ENCODE peak calls at places on chromosomes 12 and 14, in ten cellular contexts. One of them, this sample, is unnamed.

GRCh38 chr12:98440165-98440581 is 75.2 kb upstream of the TMPO start:
- DNase-seq in lower leg skin: peak; percentile 79
- DNase-seq in stomach: peak; percentile 35
- DNase-seq in HFF-Myc: peak; percentile 56
- DNase-seq in HCT116: no peak
- DNase-seq in pancreas: no peak
- DNase-seq in lung: peak; percentile 74
- DNase-seq in mucosa of descending colon: peak; percentile 37
- DNase-seq in OCI-LY7: no peak
- DNase-seq in CD4-positive, alpha-beta memory T cell: no peak
- DNase-seq in this sample: peak; percentile 85

GRCh38 chr14:23421594-23421993 is 13.5 kb upstream of the MYH6 start:
- DNase-seq in lower leg skin: no peak
- DNase-seq in stomach: no peak
- DNase-seq in HFF-Myc: no peak
- DNase-seq in HCT116: no peak
- DNase-seq in pancreas: no peak
- DNase-seq in lung: no peak
- DNase-seq in mucosa of descending colon: no peak
- DNase-seq in OCI-LY7: no peak
- DNase-seq in CD4-positive, alpha-beta memory T cell: no peak
- DNase-seq in this sample: no peak

GRCh38 chr14:87998414-87998813 is 5.4 kb upstream of the GALC start:
- DNase-seq in lower leg skin: no peak
- DNase-seq in stomach: no peak
- DNase-seq in HFF-Myc: no peak
- DNase-seq in HCT116: no peak
- DNase-seq in pancreas: no peak
- DNase-seq in lung: no peak
- DNase-seq in mucosa of descending colon: no peak
- DNase-seq in OCI-LY7: no peak
- DNase-seq in CD4-positive, alpha-beta memory T cell: no peak
- DNase-seq in this sample: no peak

GRCh38 chr12:130446846-130447654 is 109.4 kb downstream of the PIWIL1 start:
- DNase-seq in lower leg skin: no peak
- DNase-seq in stomach: no peak
- DNase-seq in HFF-Myc: no peak
- DNase-seq in HCT116: no peak
- DNase-seq in pancreas: no peak
- DNase-seq in lung: no peak
- DNase-seq in mucosa of descending colon: no peak
- DNase-seq in OCI-LY7: no peak
- DNase-seq in CD4-positive, alpha-beta memory T cell: no peak
- DNase-seq in this sample: no peak

GRCh38 chr12:48995061-48995879 is 3.9 kb downstream of the DDN start:
- DNase-seq in lower leg skin: peak; percentile 71
- DNase-seq in stomach: peak; percentile 86
- DNase-seq in HFF-Myc: no peak
- DNase-seq in HCT116: peak; percentile 71
- DNase-seq in pancreas: peak; percentile 92
- DNase-seq in lung: peak; percentile 79
- DNase-seq in mucosa of descending colon: peak; percentile 87
- DNase-seq in OCI-LY7: peak; percentile 61
- DNase-seq in CD4-positive, alpha-beta memory T cell: peak; percentile 31
- DNase-seq in this sample: peak; percentile 89

GRCh38 chr12:104722541-104723534 is 235.3 kb downstream of the SLC41A2 start:
- DNase-seq in lower leg skin: no peak
- DNase-seq in stomach: no peak
- DNase-seq in HFF-Myc: no peak
- DNase-seq in HCT116: no peak
- DNase-seq in pancreas: no peak
- DNase-seq in lung: no peak
- DNase-seq in mucosa of descending colon: no peak
- DNase-seq in OCI-LY7: peak; percentile 35
- DNase-seq in CD4-positive, alpha-beta memory T cell: no peak
- DNase-seq in this sample: no peak

GRCh38 chr12:80714055-80714454 is 2.7 kb upstream of the MYF5 start:
- DNase-seq in lower leg skin: no peak
- DNase-seq in stomach: no peak
- DNase-seq in HFF-Myc: no peak
- DNase-seq in HCT116: no peak
- DNase-seq in pancreas: no peak
- DNase-seq in lung: no peak
- DNase-seq in mucosa of descending colon: no peak
- DNase-seq in OCI-LY7: no peak
- DNase-seq in CD4-positive, alpha-beta memory T cell: no peak
- DNase-seq in this sample: no peak

GRCh38 chr14:64195194-64195593 is 99.0 kb downstream of the ESR2 start:
- DNase-seq in lower leg skin: no peak
- DNase-seq in stomach: no peak
- DNase-seq in HFF-Myc: no peak
- DNase-seq in HCT116: no peak
- DNase-seq in pancreas: no peak
- DNase-seq in lung: no peak
- DNase-seq in mucosa of descending colon: no peak
- DNase-seq in OCI-LY7: peak; percentile 17
- DNase-seq in CD4-positive, alpha-beta memory T cell: peak; percentile 36
- DNase-seq in this sample: no peak

GRCh38 chr12:6471992-6472366 is 1.5 kb upstream of the VAMP1 start:
- DNase-seq in lower leg skin: no peak
- DNase-seq in stomach: no peak
- DNase-seq in HFF-Myc: no peak
- DNase-seq in HCT116: no peak
- DNase-seq in pancreas: no peak
- DNase-seq in lung: no peak
- DNase-seq in mucosa of descending colon: no peak
- DNase-seq in OCI-LY7: no peak
- DNase-seq in CD4-positive, alpha-beta memory T cell: no peak
- DNase-seq in this sample: no peak

GRCh38 chr12:77609016-77609415 is 221.7 kb upstream of the NAV3 start:
- DNase-seq in lower leg skin: no peak
- DNase-seq in stomach: no peak
- DNase-seq in HFF-Myc: no peak
- DNase-seq in HCT116: no peak
- DNase-seq in pancreas: no peak
- DNase-seq in lung: no peak
- DNase-seq in mucosa of descending colon: no peak
- DNase-seq in OCI-LY7: no peak
- DNase-seq in CD4-positive, alpha-beta memory T cell: no peak
- DNase-seq in this sample: no peak

GRCh38 chr12:69534389-69534822 is 50.9 kb upstream of the CCT2 start:
- DNase-seq in lower leg skin: peak; percentile 68
- DNase-seq in stomach: no peak
- DNase-seq in HFF-Myc: peak; percentile 96
- DNase-seq in HCT116: peak; percentile 7
- DNase-seq in pancreas: no peak
- DNase-seq in lung: peak; percentile 80
- DNase-seq in mucosa of descending colon: peak; percentile 35
- DNase-seq in OCI-LY7: no peak
- DNase-seq in CD4-positive, alpha-beta memory T cell: no peak
- DNase-seq in this sample: peak; percentile 84

GRCh38 chr12:95545731-95546490 is 5.4 kb downstream of the USP44 start:
- DNase-seq in lower leg skin: no peak
- DNase-seq in stomach: no peak
- DNase-seq in HFF-Myc: no peak
- DNase-seq in HCT116: no peak
- DNase-seq in pancreas: no peak
- DNase-seq in lung: no peak
- DNase-seq in mucosa of descending colon: no peak
- DNase-seq in OCI-LY7: no peak
- DNase-seq in CD4-positive, alpha-beta memory T cell: no peak
- DNase-seq in this sample: no peak

GRCh38 chr14:101556131-101556530 is 5.2 kb upstream of the DIO3 start:
- DNase-seq in lower leg skin: no peak
- DNase-seq in stomach: no peak
- DNase-seq in HFF-Myc: no peak
- DNase-seq in HCT116: no peak
- DNase-seq in pancreas: peak; percentile 59
- DNase-seq in lung: no peak
- DNase-seq in mucosa of descending colon: no peak
- DNase-seq in OCI-LY7: no peak
- DNase-seq in CD4-positive, alpha-beta memory T cell: no peak
- DNase-seq in this sample: no peak

GRCh38 chr14:94329857-94330256 is 6.7 kb upstream of the SERPINA6 start:
- DNase-seq in lower leg skin: no peak
- DNase-seq in stomach: no peak
- DNase-seq in HFF-Myc: no peak
- DNase-seq in HCT116: no peak
- DNase-seq in pancreas: no peak
- DNase-seq in lung: no peak
- DNase-seq in mucosa of descending colon: no peak
- DNase-seq in OCI-LY7: no peak
- DNase-seq in CD4-positive, alpha-beta memory T cell: no peak
- DNase-seq in this sample: no peak

DNA sequence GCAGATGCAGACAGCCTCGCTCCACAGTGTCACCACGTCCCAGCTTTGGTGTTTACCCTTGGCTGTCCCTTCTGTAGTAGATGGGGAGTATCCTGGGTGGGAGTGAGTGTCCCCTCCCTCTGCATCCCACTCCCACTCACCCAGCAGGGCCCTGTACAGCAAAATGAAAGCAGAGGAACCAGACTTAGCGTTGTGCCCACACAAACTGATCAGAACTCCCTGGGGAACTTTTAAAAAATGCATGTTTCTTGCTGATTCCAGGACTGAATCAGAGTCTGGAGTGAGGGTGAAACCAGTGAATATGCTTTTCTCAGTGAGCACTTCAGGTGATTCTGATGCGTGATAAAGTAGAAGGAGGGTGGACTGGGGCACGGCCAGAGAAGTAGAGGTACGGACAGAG is 2.9 kb downstream of the ACVRL1 start:
- DNase-seq in lower leg skin: no peak
- DNase-seq in stomach: no peak
- DNase-seq in HFF-Myc: no peak
- DNase-seq in HCT116: no peak
- DNase-seq in pancreas: no peak
- DNase-seq in lung: no peak
- DNase-seq in mucosa of descending colon: no peak
- DNase-seq in OCI-LY7: no peak
- DNase-seq in CD4-positive, alpha-beta memory T cell: no peak
- DNase-seq in this sample: peak; percentile 17
- H3K4me3 ChIP-seq in lower leg skin: no peak overlapping the region
- H3K4me3 ChIP-seq in stomach: peak overlapping the region; percentile 20
- H3K4me3 ChIP-seq in HFF-Myc: no peak overlapping the region
- H3K4me3 ChIP-seq in HCT116: no peak overlapping the region
- H3K4me3 ChIP-seq in pancreas: no peak overlapping the region
- H3K4me3 ChIP-seq in lung: peak overlapping the region; percentile 9
- H3K4me3 ChIP-seq in mucosa of descending colon: no peak overlapping the region
- H3K4me3 ChIP-seq in OCI-LY7: no peak overlapping the region
- H3K4me3 ChIP-seq in CD4-positive, alpha-beta memory T cell: no peak overlapping the region
- H3K4me3 ChIP-seq in this sample: no peak overlapping the region

GRCh38 chr14:95520346-95520745 is 3.9 kb upstream of the SYNE3 start:
- DNase-seq in lower leg skin: peak; percentile 60
- DNase-seq in stomach: no peak
- DNase-seq in HFF-Myc: no peak
- DNase-seq in HCT116: no peak
- DNase-seq in pancreas: no peak
- DNase-seq in lung: no peak
- DNase-seq in mucosa of descending colon: peak; percentile 11
- DNase-seq in OCI-LY7: no peak
- DNase-seq in CD4-positive, alpha-beta memory T cell: no peak
- DNase-seq in this sample: no peak

GRCh38 chr14:95516554-95517209 is at the start of gene SYNE3:
- DNase-seq in lower leg skin: peak; percentile 39
- DNase-seq in stomach: peak; percentile 66
- DNase-seq in HFF-Myc: no peak
- DNase-seq in HCT116: no peak
- DNase-seq in pancreas: peak; percentile 77
- DNase-seq in lung: no peak
- DNase-seq in mucosa of descending colon: peak; percentile 71
- DNase-seq in OCI-LY7: no peak
- DNase-seq in CD4-positive, alpha-beta memory T cell: peak; percentile 56
- DNase-seq in this sample: peak; percentile 77

GRCh38 chr14:95515523-95516517 is 630 bp downstream of the SYNE3 start:
- DNase-seq in lower leg skin: peak; percentile 59
- DNase-seq in stomach: peak; percentile 78
- DNase-seq in HFF-Myc: no peak
- DNase-seq in HCT116: no peak
- DNase-seq in pancreas: peak; percentile 79
- DNase-seq in lung: no peak
- DNase-seq in mucosa of descending colon: peak; percentile 75
- DNase-seq in OCI-LY7: peak; percentile 88
- DNase-seq in CD4-positive, alpha-beta memory T cell: peak; percentile 80
- DNase-seq in this sample: peak; percentile 82

GRCh38 chr14:95519699-95520098 is 3.2 kb upstream of the SYNE3 start:
- DNase-seq in lower leg skin: peak; percentile 89
- DNase-seq in stomach: peak; percentile 61
- DNase-seq in HFF-Myc: peak; percentile 80
- DNase-seq in HCT116: peak; percentile 56
- DNase-seq in pancreas: no peak
- DNase-seq in lung: peak; percentile 73
- DNase-seq in mucosa of descending colon: peak; percentile 63
- DNase-seq in OCI-LY7: peak; percentile 58
- DNase-seq in CD4-positive, alpha-beta memory T cell: peak; percentile 58
- DNase-seq in this sample: peak; percentile 90

GRCh38 chr14:95518045-95518751 is 1.7 kb upstream of the SYNE3 start:
- DNase-seq in lower leg skin: no peak
- DNase-seq in stomach: no peak
- DNase-seq in HFF-Myc: no peak
- DNase-seq in HCT116: no peak
- DNase-seq in pancreas: no peak
- DNase-seq in lung: no peak
- DNase-seq in mucosa of descending colon: no peak
- DNase-seq in OCI-LY7: no peak
- DNase-seq in CD4-positive, alpha-beta memory T cell: no peak
- DNase-seq in this sample: no peak
- H3K4me3 ChIP-seq in lower leg skin: no peak overlapping the region
- H3K4me3 ChIP-seq in stomach: no peak overlapping the region
- H3K4me3 ChIP-seq in HFF-Myc: no peak overlapping the region
- H3K4me3 ChIP-seq in HCT116: no peak overlapping the region
- H3K4me3 ChIP-seq in pancreas: no peak overlapping the region
- H3K4me3 ChIP-seq in lung: no peak overlapping the region
- H3K4me3 ChIP-seq in mucosa of descending colon: no peak overlapping the region
- H3K4me3 ChIP-seq in OCI-LY7: peak overlapping the region; percentile 7
- H3K4me3 ChIP-seq in CD4-positive, alpha-beta memory T cell: no peak overlapping the region
- H3K4me3 ChIP-seq in this sample: no peak overlapping the region

GRCh38 chr14:56733396-56733795 is 76.9 kb downstream of the OTX2 start:
- DNase-seq in lower leg skin: no peak
- DNase-seq in stomach: no peak
- DNase-seq in HFF-Myc: no peak
- DNase-seq in HCT116: no peak
- DNase-seq in pancreas: no peak
- DNase-seq in lung: no peak
- DNase-seq in mucosa of descending colon: no peak
- DNase-seq in OCI-LY7: no peak
- DNase-seq in CD4-positive, alpha-beta memory T cell: no peak
- DNase-seq in this sample: no peak
- H3K4me3 ChIP-seq in lower leg skin: no peak overlapping the region
- H3K4me3 ChIP-seq in stomach: no peak overlapping the region
- H3K4me3 ChIP-seq in HFF-Myc: no peak overlapping the region
- H3K4me3 ChIP-seq in HCT116: no peak overlapping the region
- H3K4me3 ChIP-seq in pancreas: no peak overlapping the region
- H3K4me3 ChIP-seq in lung: no peak overlapping the region
- H3K4me3 ChIP-seq in mucosa of descending colon: no peak overlapping the region
- H3K4me3 ChIP-seq in OCI-LY7: no peak overlapping the region
- H3K4me3 ChIP-seq in CD4-positive, alpha-beta memory T cell: no peak overlapping the region
- H3K4me3 ChIP-seq in this sample: no peak overlapping the region

DNA sequence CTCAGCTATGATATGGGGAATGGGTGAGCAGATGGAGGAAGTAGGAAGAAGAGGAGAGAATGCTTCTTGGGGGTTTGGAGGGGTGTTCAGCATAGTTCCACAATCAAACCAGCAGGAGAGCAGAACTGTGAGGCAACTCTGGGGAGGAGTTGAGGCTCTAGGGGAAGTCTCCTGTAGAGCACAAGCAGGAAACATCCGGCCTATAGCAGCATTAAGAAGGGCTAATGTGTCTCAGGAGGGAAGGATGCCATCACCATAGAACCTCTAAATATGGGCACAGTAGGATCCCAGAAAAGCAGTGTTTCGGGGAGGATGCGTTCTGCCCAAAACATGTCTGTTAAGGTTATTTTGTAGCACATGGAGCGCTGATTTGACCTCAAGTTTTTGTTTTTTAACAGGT is 8.4 kb upstream of the SALL2 start:
- DNase-seq in lower leg skin: no peak
- DNase-seq in stomach: no peak
- DNase-seq in HFF-Myc: no peak
- DNase-seq in HCT116: no peak
- DNase-seq in pancreas: no peak
- DNase-seq in lung: no peak
- DNase-seq in mucosa of descending colon: no peak
- DNase-seq in OCI-LY7: peak; percentile 51
- DNase-seq in CD4-positive, alpha-beta memory T cell: no peak
- DNase-seq in this sample: no peak
- H3K4me3 ChIP-seq in lower leg skin: no peak overlapping the region
- H3K4me3 ChIP-seq in stomach: no peak overlapping the region
- H3K4me3 ChIP-seq in HFF-Myc: no peak overlapping the region
- H3K4me3 ChIP-seq in HCT116: no peak overlapping the region
- H3K4me3 ChIP-seq in pancreas: no peak overlapping the region
- H3K4me3 ChIP-seq in lung: no peak overlapping the region
- H3K4me3 ChIP-seq in mucosa of descending colon: no peak overlapping the region
- H3K4me3 ChIP-seq in OCI-LY7: no peak overlapping the region
- H3K4me3 ChIP-seq in CD4-positive, alpha-beta memory T cell: no peak overlapping the region
- H3K4me3 ChIP-seq in this sample: no peak overlapping the region